ENCODE peak calls at places on chromosome 7, in five cellular contexts. F is psoas muscle, K is brain microvascular endothelial cell, N is left colon, D is sigmoid colon. H is an unnamed sample.

GRCh38 chr7:131381069-131381838 is 53.6 kb downstream of the MKLN1 start:
- DNase-seq in D (no peak), F (no peak), N (no peak), K (peak), H (no peak)

GRCh38 chr7:7706556-7706955 is 11.9 kb downstream of the RPA3 start:
- DNase-seq in F (no peak), D (no peak), N (no peak), K (no peak), H (no peak)

GRCh38 chr7:156640949-156641485 is 443 bp downstream of the RNF32 start:
- DNase-seq in K (peak), N (peak), D (peak), F (peak), H (peak)

GRCh38 chr7:132742152-132742551 is 165.9 kb upstream of the PLXNA4 start:
- DNase-seq in D (no peak), K (peak), N (no peak), F (no peak), H (no peak)

GRCh38 chr7:140922741-140923345 is 1.9 kb downstream of the BRAF start:
- DNase-seq in N (no peak), K (no peak), F (no peak), D (no peak), H (no peak)

GRCh38 chr7:130875265-130875741 is 141.3 kb upstream of the KLF14 start:
- DNase-seq in N (peak), D (no peak), F (no peak), K (no peak), H (peak)

GRCh38 chr7:3266240-3266639 is 34.8 kb upstream of the SDK1 start:
- DNase-seq in N (no peak), K (no peak), D (no peak), F (no peak), H (no peak)

GRCh38 chr7:97022451-97023306 is 2.0 kb downstream of the DLX5 start:
- DNase-seq in F (no peak), D (no peak), N (no peak), K (no peak), H (no peak)

GRCh38 chr7:117659453-117660086 is 179.7 kb downstream of the CFTR start:
- DNase-seq in N (no peak), D (no peak), K (peak), F (no peak), H (no peak)

GRCh38 chr7:26155531-26156375 is 3.8 kb downstream of the NFE2L3 start:
- DNase-seq in N (no peak), K (peak), D (no peak), F (no peak), H (peak)

GRCh38 chr7:98133621-98134266 is 27.1 kb downstream of the LMTK2 start:
- DNase-seq in D (no peak), K (no peak), F (no peak), N (no peak), H (peak)

GRCh38 chr7:110388451-110388850 is 702.5 kb upstream of the LRRN3 start:
- DNase-seq in N (no peak), F (no peak), K (no peak), D (no peak), H (no peak)